ENCODE peak calls at places on chromosomes 5 and 9, in seven cellular contexts. One of them, this sample, is unnamed.

GRCh38 chr5:124859027-124859426 is 112.6 kb upstream of the ZNF608 start:
- DNase-seq in GM23248: peak
- DNase-seq in pulmonary artery endothelial cell: no peak
- DNase-seq in EH: peak
- DNase-seq in GM10248: no peak
- DNase-seq in WTC11: no peak
- DNase-seq in NCI-H1092 treated with DMSO at 0.1 percent for 48 hours: no peak
- DNase-seq in this sample: no peak

GRCh38 chr5:57650360-57651069 is 167.9 kb upstream of the ACTBL2 start:
- DNase-seq in GM23248: peak
- DNase-seq in pulmonary artery endothelial cell: peak
- DNase-seq in EH: peak
- DNase-seq in GM10248: peak
- DNase-seq in WTC11: peak
- DNase-seq in NCI-H1092 treated with DMSO at 0.1 percent for 48 hours: no peak
- DNase-seq in this sample: peak

GRCh38 chr9:134660407-134660806 is 18.8 kb downstream of the COL5A1 start:
- DNase-seq in GM23248: no peak
- DNase-seq in pulmonary artery endothelial cell: no peak
- DNase-seq in EH: no peak
- DNase-seq in GM10248: no peak
- DNase-seq in WTC11: no peak
- DNase-seq in NCI-H1092 treated with DMSO at 0.1 percent for 48 hours: no peak
- DNase-seq in this sample: peak

GRCh38 chr9:127738666-127739065 is 3.6 kb upstream of the TOR2A start:
- DNase-seq in GM23248: no peak
- DNase-seq in pulmonary artery endothelial cell: no peak
- DNase-seq in EH: no peak
- DNase-seq in GM10248: no peak
- DNase-seq in WTC11: no peak
- DNase-seq in NCI-H1092 treated with DMSO at 0.1 percent for 48 hours: no peak
- DNase-seq in this sample: no peak

GRCh38 chr5:43215073-43215631 is 23.1 kb downstream of the NIM1K start:
- DNase-seq in GM23248: peak
- DNase-seq in pulmonary artery endothelial cell: no peak
- DNase-seq in EH: peak
- DNase-seq in GM10248: no peak
- DNase-seq in WTC11: no peak
- DNase-seq in NCI-H1092 treated with DMSO at 0.1 percent for 48 hours: peak
- DNase-seq in this sample: no peak

GRCh38 chr5:135452366-135453030 is 347 bp upstream of the TIFAB start:
- DNase-seq in GM23248: no peak
- DNase-seq in pulmonary artery endothelial cell: no peak
- DNase-seq in EH: no peak
- DNase-seq in GM10248: no peak
- DNase-seq in WTC11: peak
- DNase-seq in NCI-H1092 treated with DMSO at 0.1 percent for 48 hours: no peak
- DNase-seq in this sample: no peak

GRCh38 chr5:158166424-158166823 is 307.5 kb upstream of the CLINT1 start:
- DNase-seq in GM23248: no peak
- DNase-seq in pulmonary artery endothelial cell: no peak
- DNase-seq in EH: no peak
- DNase-seq in GM10248: no peak
- DNase-seq in WTC11: no peak
- DNase-seq in NCI-H1092 treated with DMSO at 0.1 percent for 48 hours: no peak
- DNase-seq in this sample: no peak

GRCh38 chr5:98096155-98096554 is 677.3 kb upstream of the RGMB start:
- DNase-seq in GM23248: peak
- DNase-seq in pulmonary artery endothelial cell: no peak
- DNase-seq in EH: peak
- DNase-seq in GM10248: no peak
- DNase-seq in WTC11: no peak
- DNase-seq in NCI-H1092 treated with DMSO at 0.1 percent for 48 hours: no peak
- DNase-seq in this sample: peak

GRCh38 chr9:16192403-16193017 is 639.7 kb downstream of the CCDC171 start:
- DNase-seq in GM23248: peak
- DNase-seq in pulmonary artery endothelial cell: no peak
- DNase-seq in EH: peak
- DNase-seq in GM10248: no peak
- DNase-seq in WTC11: no peak
- DNase-seq in NCI-H1092 treated with DMSO at 0.1 percent for 48 hours: peak
- DNase-seq in this sample: peak

GRCh38 chr9:69975681-69976080 is 68.0 kb upstream of the MAMDC2 start:
- DNase-seq in GM23248: peak
- DNase-seq in pulmonary artery endothelial cell: no peak
- DNase-seq in EH: peak
- DNase-seq in GM10248: no peak
- DNase-seq in WTC11: no peak
- DNase-seq in NCI-H1092 treated with DMSO at 0.1 percent for 48 hours: no peak
- DNase-seq in this sample: peak

GRCh38 chr9:21415492-21416267 is 6.8 kb downstream of the IFNA8 start:
- DNase-seq in GM23248: peak
- DNase-seq in pulmonary artery endothelial cell: no peak
- DNase-seq in EH: no peak
- DNase-seq in GM10248: no peak
- DNase-seq in WTC11: no peak
- DNase-seq in NCI-H1092 treated with DMSO at 0.1 percent for 48 hours: no peak
- DNase-seq in this sample: no peak

GRCh38 chr5:139637438-139638089 is 10.6 kb upstream of the CXXC5 start:
- DNase-seq in GM23248: peak
- DNase-seq in pulmonary artery endothelial cell: no peak
- DNase-seq in EH: peak
- DNase-seq in GM10248: peak
- DNase-seq in WTC11: peak
- DNase-seq in NCI-H1092 treated with DMSO at 0.1 percent for 48 hours: peak
- DNase-seq in this sample: peak

GRCh38 chr5:9545301-9545958 is 445 bp downstream of the SEMA5A start:
- DNase-seq in GM23248: peak
- DNase-seq in pulmonary artery endothelial cell: no peak
- DNase-seq in EH: no peak
- DNase-seq in GM10248: no peak
- DNase-seq in WTC11: peak
- DNase-seq in NCI-H1092 treated with DMSO at 0.1 percent for 48 hours: no peak
- DNase-seq in this sample: peak

GRCh38 chr5:83562817-83563557 is 91.4 kb downstream of the VCAN start:
- DNase-seq in GM23248: peak
- DNase-seq in pulmonary artery endothelial cell: no peak
- DNase-seq in EH: no peak
- DNase-seq in GM10248: no peak
- DNase-seq in WTC11: no peak
- DNase-seq in NCI-H1092 treated with DMSO at 0.1 percent for 48 hours: no peak
- DNase-seq in this sample: no peak

GRCh38 chr9:104772707-104773106 is 8.8 kb downstream of the NIPSNAP3B start:
- DNase-seq in GM23248: peak
- DNase-seq in pulmonary artery endothelial cell: no peak
- DNase-seq in EH: no peak
- DNase-seq in GM10248: no peak
- DNase-seq in WTC11: no peak
- DNase-seq in NCI-H1092 treated with DMSO at 0.1 percent for 48 hours: no peak
- DNase-seq in this sample: no peak

GRCh38 chr5:143161893-143162520 is 241.5 kb downstream of the NR3C1 start:
- DNase-seq in GM23248: peak
- DNase-seq in pulmonary artery endothelial cell: no peak
- DNase-seq in EH: peak
- DNase-seq in GM10248: no peak
- DNase-seq in WTC11: no peak
- DNase-seq in NCI-H1092 treated with DMSO at 0.1 percent for 48 hours: no peak
- DNase-seq in this sample: peak

GRCh38 chr5:128965011-128965637 is at the start of gene SLC27A6:
- DNase-seq in GM23248: no peak
- DNase-seq in pulmonary artery endothelial cell: no peak
- DNase-seq in EH: no peak
- DNase-seq in GM10248: no peak
- DNase-seq in WTC11: peak
- DNase-seq in NCI-H1092 treated with DMSO at 0.1 percent for 48 hours: no peak
- DNase-seq in this sample: no peak

GRCh38 chr9:113909421-113909820 is 33.3 kb downstream of the ZNF618 start:
- DNase-seq in GM23248: no peak
- DNase-seq in pulmonary artery endothelial cell: no peak
- DNase-seq in EH: no peak
- DNase-seq in GM10248: no peak
- DNase-seq in WTC11: no peak
- DNase-seq in NCI-H1092 treated with DMSO at 0.1 percent for 48 hours: no peak
- DNase-seq in this sample: no peak

GRCh38 chr9:20579544-20580309 is 42.6 kb downstream of the MLLT3 start:
- DNase-seq in GM23248: no peak
- DNase-seq in pulmonary artery endothelial cell: no peak
- DNase-seq in EH: no peak
- DNase-seq in GM10248: no peak
- DNase-seq in WTC11: no peak
- DNase-seq in NCI-H1092 treated with DMSO at 0.1 percent for 48 hours: no peak
- DNase-seq in this sample: no peak

GRCh38 chr9:127865645-127866464 is 11.4 kb upstream of the ENG start:
- DNase-seq in GM23248: no peak
- DNase-seq in pulmonary artery endothelial cell: no peak
- DNase-seq in EH: no peak
- DNase-seq in GM10248: no peak
- DNase-seq in WTC11: no peak
- DNase-seq in NCI-H1092 treated with DMSO at 0.1 percent for 48 hours: no peak
- DNase-seq in this sample: no peak

GRCh38 chr9:89407070-89407469 is 88.8 kb downstream of the SECISBP2 start:
- DNase-seq in GM23248: no peak
- DNase-seq in pulmonary artery endothelial cell: no peak
- DNase-seq in EH: peak
- DNase-seq in GM10248: no peak
- DNase-seq in WTC11: no peak
- DNase-seq in NCI-H1092 treated with DMSO at 0.1 percent for 48 hours: no peak
- DNase-seq in this sample: no peak

GRCh38 chr5:15790446-15791005 is 290.5 kb downstream of the FBXL7 start:
- DNase-seq in GM23248: peak
- DNase-seq in pulmonary artery endothelial cell: no peak
- DNase-seq in EH: peak
- DNase-seq in GM10248: no peak
- DNase-seq in WTC11: no peak
- DNase-seq in NCI-H1092 treated with DMSO at 0.1 percent for 48 hours: no peak
- DNase-seq in this sample: peak

GRCh38 chr9:129109952-129110739 is 447 bp downstream of the CRAT start:
- DNase-seq in GM23248: peak
- DNase-seq in pulmonary artery endothelial cell: no peak
- DNase-seq in EH: peak
- DNase-seq in GM10248: no peak
- DNase-seq in WTC11: no peak
- DNase-seq in NCI-H1092 treated with DMSO at 0.1 percent for 48 hours: no peak
- DNase-seq in this sample: peak

GRCh38 chr9:104802110-104802509 is 38.2 kb downstream of the NIPSNAP3B start:
- DNase-seq in GM23248: peak
- DNase-seq in pulmonary artery endothelial cell: no peak
- DNase-seq in EH: no peak
- DNase-seq in GM10248: no peak
- DNase-seq in WTC11: no peak
- DNase-seq in NCI-H1092 treated with DMSO at 0.1 percent for 48 hours: no peak
- DNase-seq in this sample: no peak

GRCh38 chr9:109401169-109401989 is 80.5 kb upstream of the EPB41L4B start:
- DNase-seq in GM23248: peak
- DNase-seq in pulmonary artery endothelial cell: no peak
- DNase-seq in EH: peak
- DNase-seq in GM10248: peak
- DNase-seq in WTC11: peak
- DNase-seq in NCI-H1092 treated with DMSO at 0.1 percent for 48 hours: peak
- DNase-seq in this sample: peak

GRCh38 chr9:115616666-115617239 is 498.8 kb upstream of the TNC start:
- DNase-seq in GM23248: no peak
- DNase-seq in pulmonary artery endothelial cell: no peak
- DNase-seq in EH: no peak
- DNase-seq in GM10248: no peak
- DNase-seq in WTC11: no peak
- DNase-seq in NCI-H1092 treated with DMSO at 0.1 percent for 48 hours: no peak
- DNase-seq in this sample: no peak

GRCh38 chr9:89410022-89410421 is 87.9 kb downstream of the SEMA4D start:
- DNase-seq in GM23248: no peak
- DNase-seq in pulmonary artery endothelial cell: no peak
- DNase-seq in EH: no peak
- DNase-seq in GM10248: no peak
- DNase-seq in WTC11: no peak
- DNase-seq in NCI-H1092 treated with DMSO at 0.1 percent for 48 hours: no peak
- DNase-seq in this sample: no peak

GRCh38 chr5:427415-428087 is 15.4 kb upstream of the EXOC3 start:
- DNase-seq in GM23248: no peak
- DNase-seq in pulmonary artery endothelial cell: no peak
- DNase-seq in EH: no peak
- DNase-seq in GM10248: no peak
- DNase-seq in WTC11: no peak
- DNase-seq in NCI-H1092 treated with DMSO at 0.1 percent for 48 hours: no peak
- DNase-seq in this sample: no peak

GRCh38 chr5:144583493-144584154 is 413.0 kb downstream of the KCTD16 start:
- DNase-seq in GM23248: no peak
- DNase-seq in pulmonary artery endothelial cell: no peak
- DNase-seq in EH: no peak
- DNase-seq in GM10248: no peak
- DNase-seq in WTC11: no peak
- DNase-seq in NCI-H1092 treated with DMSO at 0.1 percent for 48 hours: peak
- DNase-seq in this sample: no peak